ENCODE peak calls at places on chromosomes 1 and 21, in seven cellular contexts. One of them, this sample, is unnamed. For H3K4me1 and H3K27me3, the result is how much of the 10 kb centered on the place peaks cover.

GRCh38 chr1:93093332-93094006 is 14.4 kb downstream of the MTF2 start:
- DNase-seq in right lobe of liver: no peak
- DNase-seq in ovary: no peak
- DNase-seq in suprapubic skin: no peak
- DNase-seq in breast epithelium: no peak
- DNase-seq in stomach: no peak
- DNase-seq in adrenal gland: no peak
- DNase-seq in this sample: no peak

GRCh38 chr1:37574834-37575479 is 18.2 kb downstream of the DNALI1 start:
- DNase-seq in adrenal gland: no peak
- DNase-seq in suprapubic skin: no peak
- DNase-seq in right lobe of liver: no peak
- DNase-seq in ovary: no peak
- DNase-seq in stomach: no peak
- DNase-seq in breast epithelium: no peak
- DNase-seq in this sample: no peak

GRCh38 chr1:17567582-17567981 is 28.1 kb downstream of the ARHGEF10L start:
- DNase-seq in right lobe of liver: no peak
- DNase-seq in breast epithelium: no peak
- DNase-seq in ovary: peak
- DNase-seq in stomach: no peak
- DNase-seq in suprapubic skin: no peak
- DNase-seq in adrenal gland: peak
- DNase-seq in this sample: no peak

GRCh38 chr1:7519181-7519860 is 251.8 kb upstream of the VAMP3 start:
- DNase-seq in suprapubic skin: no peak
- DNase-seq in right lobe of liver: no peak
- DNase-seq in ovary: no peak
- DNase-seq in stomach: no peak
- DNase-seq in breast epithelium: no peak
- DNase-seq in adrenal gland: no peak
- DNase-seq in this sample: no peak

GRCh38 chr1:227333423-227333822 is 15.1 kb upstream of the CDC42BPA start:
- DNase-seq in suprapubic skin: no peak
- DNase-seq in breast epithelium: no peak
- DNase-seq in ovary: no peak
- DNase-seq in adrenal gland: no peak
- DNase-seq in stomach: no peak
- DNase-seq in right lobe of liver: no peak
- DNase-seq in this sample: no peak

GRCh38 chr1:6090288-6090687 is 44.6 kb downstream of the KCNAB2 start:
- DNase-seq in right lobe of liver: no peak
- DNase-seq in breast epithelium: no peak
- DNase-seq in suprapubic skin: no peak
- DNase-seq in ovary: no peak
- DNase-seq in stomach: no peak
- DNase-seq in adrenal gland: no peak
- DNase-seq in this sample: no peak

GRCh38 chr1:241888232-241888631 is 40.2 kb downstream of the EXO1 start:
- DNase-seq in suprapubic skin: no peak
- DNase-seq in right lobe of liver: no peak
- DNase-seq in stomach: no peak
- DNase-seq in breast epithelium: no peak
- DNase-seq in ovary: no peak
- DNase-seq in adrenal gland: no peak
- DNase-seq in this sample: no peak

GRCh38 chr1:108722292-108722691 is 9.6 kb downstream of the FNDC7 start:
- DNase-seq in ovary: no peak
- DNase-seq in breast epithelium: no peak
- DNase-seq in suprapubic skin: no peak
- DNase-seq in stomach: no peak
- DNase-seq in right lobe of liver: no peak
- DNase-seq in adrenal gland: no peak
- DNase-seq in this sample: no peak

GRCh38 chr1:228363686-228364067 is 43.0 kb downstream of the TRIM11 start:
- DNase-seq in suprapubic skin: no peak
- DNase-seq in right lobe of liver: peak
- DNase-seq in stomach: no peak
- DNase-seq in breast epithelium: no peak
- DNase-seq in ovary: peak
- DNase-seq in adrenal gland: peak
- DNase-seq in this sample: no peak

GRCh38 chr1:18191037-18191867 is 83.7 kb downstream of the IGSF21 start:
- DNase-seq in stomach: no peak
- DNase-seq in right lobe of liver: no peak
- DNase-seq in ovary: no peak
- DNase-seq in adrenal gland: no peak
- DNase-seq in suprapubic skin: no peak
- DNase-seq in breast epithelium: no peak
- DNase-seq in this sample: no peak

GRCh38 chr1:227257964-227258363 is 60.3 kb downstream of the CDC42BPA start:
- DNase-seq in suprapubic skin: no peak
- DNase-seq in adrenal gland: no peak
- DNase-seq in right lobe of liver: no peak
- DNase-seq in breast epithelium: no peak
- DNase-seq in ovary: no peak
- DNase-seq in stomach: no peak
- DNase-seq in this sample: no peak

GRCh38 chr1:181545385-181545784 is 62.1 kb downstream of the CACNA1E start:
- DNase-seq in breast epithelium: no peak
- DNase-seq in stomach: no peak
- DNase-seq in ovary: no peak
- DNase-seq in right lobe of liver: no peak
- DNase-seq in adrenal gland: no peak
- DNase-seq in suprapubic skin: no peak
- DNase-seq in this sample: no peak

GRCh38 chr1:235423214-235423652 is 56.0 kb downstream of the TBCE start:
- DNase-seq in adrenal gland: no peak
- DNase-seq in breast epithelium: no peak
- DNase-seq in ovary: no peak
- DNase-seq in right lobe of liver: no peak
- DNase-seq in stomach: no peak
- DNase-seq in suprapubic skin: no peak
- DNase-seq in this sample: no peak

GRCh38 chr1:68221971-68222355 is 10.4 kb downstream of the WLS start:
- DNase-seq in adrenal gland: no peak
- DNase-seq in breast epithelium: no peak
- DNase-seq in right lobe of liver: no peak
- DNase-seq in ovary: no peak
- DNase-seq in stomach: no peak
- DNase-seq in suprapubic skin: no peak
- DNase-seq in this sample: no peak

GRCh38 chr1:230292739-230293720 is 133.1 kb downstream of the PGBD5 start:
- DNase-seq in suprapubic skin: peak
- DNase-seq in stomach: no peak
- DNase-seq in breast epithelium: peak
- DNase-seq in adrenal gland: peak
- DNase-seq in right lobe of liver: no peak
- DNase-seq in ovary: no peak
- DNase-seq in this sample: no peak

GRCh38 chr1:41423511-41424191 is 60.8 kb downstream of the EDN2 start:
- DNase-seq in right lobe of liver: no peak
- DNase-seq in suprapubic skin: no peak
- DNase-seq in adrenal gland: peak
- DNase-seq in ovary: no peak
- DNase-seq in stomach: no peak
- DNase-seq in breast epithelium: no peak
- DNase-seq in this sample: no peak

GRCh38 chr1:40710581-40711315 is 19.2 kb downstream of the NFYC start:
- DNase-seq in suprapubic skin: no peak
- DNase-seq in adrenal gland: no peak
- DNase-seq in stomach: no peak
- DNase-seq in right lobe of liver: no peak
- DNase-seq in breast epithelium: no peak
- DNase-seq in ovary: no peak
- DNase-seq in this sample: no peak

GRCh38 chr1:45375104-45376090 is 35.2 kb upstream of the MUTYH start:
- DNase-seq in ovary: no peak
- DNase-seq in suprapubic skin: no peak
- DNase-seq in right lobe of liver: no peak
- DNase-seq in breast epithelium: no peak
- DNase-seq in stomach: no peak
- DNase-seq in adrenal gland: no peak
- DNase-seq in this sample: no peak

GRCh38 chr1:109171646-109172045 is 42.1 kb upstream of the SARS1 start:
- DNase-seq in ovary: no peak
- DNase-seq in adrenal gland: no peak
- DNase-seq in right lobe of liver: no peak
- DNase-seq in breast epithelium: no peak
- DNase-seq in stomach: no peak
- DNase-seq in suprapubic skin: no peak
- DNase-seq in this sample: no peak

GRCh38 chr1:221742555-221743415 is 896 bp upstream of the DUSP10 start:
- DNase-seq in suprapubic skin: peak
- DNase-seq in right lobe of liver: peak
- DNase-seq in ovary: peak
- DNase-seq in stomach: peak
- DNase-seq in adrenal gland: peak
- DNase-seq in breast epithelium: peak
- DNase-seq in this sample: peak

GRCh38 chr1:51859333-51859732 is 19.2 kb downstream of the NRDC start:
- DNase-seq in ovary: no peak
- DNase-seq in right lobe of liver: no peak
- DNase-seq in suprapubic skin: no peak
- DNase-seq in breast epithelium: no peak
- DNase-seq in adrenal gland: no peak
- DNase-seq in stomach: no peak
- DNase-seq in this sample: no peak
- TF ChIP-seq POLR2A in ovary: no peak
- TF ChIP-seq POLR2A in right lobe of liver: no peak
- TF ChIP-seq POLR2A in suprapubic skin: no peak
- TF ChIP-seq POLR2A in breast epithelium: no peak
- TF ChIP-seq POLR2A in adrenal gland: no peak
- TF ChIP-seq POLR2A in stomach: no peak
- TF ChIP-seq POLR2A in this sample: no peak

DNA sequence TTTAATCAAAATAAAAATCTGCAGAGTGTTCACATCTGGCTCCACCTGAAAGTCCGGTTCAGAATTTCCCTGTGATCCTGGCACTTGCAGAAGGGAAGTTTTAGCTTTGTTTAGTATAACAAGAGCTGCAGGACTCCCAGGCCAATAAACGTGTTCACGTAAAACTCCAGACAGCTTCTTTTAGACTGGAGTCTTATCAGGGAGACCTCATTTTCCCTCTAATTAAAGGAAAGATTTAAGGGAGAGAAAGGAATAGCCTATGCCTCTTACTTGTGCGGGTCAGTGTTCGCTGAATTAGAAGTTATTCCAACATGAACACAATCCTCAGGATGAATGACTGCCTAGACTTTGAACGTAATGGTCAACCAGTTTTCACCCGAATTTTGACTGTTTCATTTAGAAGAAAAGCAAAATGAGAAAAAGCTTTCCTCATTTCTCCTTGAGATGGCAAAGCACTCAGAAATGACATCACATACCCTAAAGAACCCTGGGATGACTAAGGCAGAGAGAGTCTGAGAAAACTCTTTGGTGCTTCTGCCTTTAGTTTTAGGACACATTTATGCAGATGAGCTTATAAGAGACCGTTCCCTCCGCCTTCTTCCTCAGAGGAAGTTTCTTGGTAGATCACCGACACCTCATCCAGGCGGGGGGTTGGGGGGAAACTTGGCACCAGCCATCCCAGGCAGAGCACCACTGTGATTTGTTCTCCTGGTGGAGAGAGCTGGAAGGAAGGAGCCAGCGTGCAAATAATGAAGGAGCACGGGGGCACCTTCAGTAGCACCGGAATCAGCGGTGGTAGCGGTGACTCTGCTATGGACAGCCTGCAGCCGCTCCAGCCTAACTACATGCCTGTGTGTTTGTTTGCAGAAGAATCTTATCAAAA is 202.1 kb upstream of the SGIP1 start:
- DNase-seq in stomach: peak
- DNase-seq in right lobe of liver: peak
- DNase-seq in suprapubic skin: no peak
- DNase-seq in ovary: peak
- DNase-seq in adrenal gland: peak
- DNase-seq in breast epithelium: no peak
- DNase-seq in this sample: no peak
- H3K4me1 ChIP-seq in stomach: under half
- H3K4me1 ChIP-seq in right lobe of liver: under half
- H3K4me1 ChIP-seq in suprapubic skin: under half
- H3K4me1 ChIP-seq in ovary: under half
- H3K4me1 ChIP-seq in adrenal gland: under half
- H3K4me1 ChIP-seq in breast epithelium: under half
- H3K4me1 ChIP-seq in this sample: half or more

DNA sequence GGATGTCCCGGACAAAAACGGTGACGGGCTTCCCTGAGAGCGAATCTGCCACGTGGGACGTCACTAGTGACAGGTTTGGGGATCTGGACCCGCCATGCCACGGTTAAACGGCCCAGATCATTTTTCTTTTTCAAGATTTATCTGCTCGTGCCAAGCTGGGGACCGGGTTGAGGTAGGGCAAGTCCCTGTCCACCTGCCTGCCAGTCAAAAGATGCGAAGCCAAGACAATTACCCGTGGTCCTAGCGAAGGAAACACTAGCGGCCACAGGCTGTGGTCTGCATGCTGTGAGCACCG is 904 bp upstream of the BATF3 start:
- DNase-seq in suprapubic skin: no peak
- DNase-seq in stomach: no peak
- DNase-seq in breast epithelium: no peak
- DNase-seq in adrenal gland: peak
- DNase-seq in right lobe of liver: no peak
- DNase-seq in ovary: no peak
- DNase-seq in this sample: no peak
- H3K27me3 ChIP-seq in suprapubic skin: under half
- H3K27me3 ChIP-seq in stomach: under half
- H3K27me3 ChIP-seq in breast epithelium: under half
- H3K27me3 ChIP-seq in adrenal gland: under half
- H3K27me3 ChIP-seq in right lobe of liver: under half
- H3K27me3 ChIP-seq in ovary: under half
- H3K27me3 ChIP-seq in this sample: under half

GRCh38 chr1:204494281-204495077 is at the start of gene PIK3C2B:
- DNase-seq in stomach: peak
- DNase-seq in ovary: peak
- DNase-seq in suprapubic skin: peak
- DNase-seq in breast epithelium: peak
- DNase-seq in right lobe of liver: peak
- DNase-seq in adrenal gland: peak
- DNase-seq in this sample: no peak
- TF ChIP-seq POLR2A in stomach: peak
- TF ChIP-seq POLR2A in ovary: peak
- TF ChIP-seq POLR2A in suprapubic skin: peak
- TF ChIP-seq POLR2A in breast epithelium: no peak
- TF ChIP-seq POLR2A in right lobe of liver: peak
- TF ChIP-seq POLR2A in adrenal gland: peak
- TF ChIP-seq POLR2A in this sample: no peak

DNA sequence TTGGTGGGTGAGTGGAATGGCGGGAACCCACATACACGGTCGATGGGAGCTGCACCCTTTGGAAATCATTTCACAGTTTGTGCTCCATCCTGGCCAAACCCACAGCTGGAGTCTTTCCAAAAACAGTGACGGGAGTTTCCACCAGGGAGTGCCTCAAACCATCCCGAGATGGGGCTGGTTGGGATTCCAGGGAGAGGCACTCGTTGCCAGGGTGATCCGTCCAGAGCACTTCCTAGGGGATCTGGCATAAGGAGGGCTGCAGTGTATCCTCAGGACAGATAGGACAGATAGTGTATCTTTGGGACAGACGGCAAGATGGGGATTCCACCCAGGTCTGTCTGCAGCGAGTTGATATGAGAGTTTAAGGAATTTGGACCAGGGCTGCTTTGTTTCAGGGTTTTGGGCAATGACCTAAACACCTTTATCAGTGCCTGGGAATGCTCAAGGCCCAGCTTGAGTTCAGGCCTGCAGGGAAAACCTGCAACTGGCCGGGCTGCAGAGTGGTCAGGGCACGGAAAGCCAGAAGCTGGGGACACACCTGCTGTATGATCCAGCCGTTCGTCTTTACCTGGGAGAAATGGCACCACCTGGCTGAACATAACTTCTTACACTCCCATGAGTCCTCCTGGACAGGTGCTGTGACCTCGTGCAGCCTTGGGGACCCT is 3.4 kb upstream of the POFUT2 start:
- DNase-seq in stomach: peak
- DNase-seq in right lobe of liver: no peak
- DNase-seq in breast epithelium: peak
- DNase-seq in suprapubic skin: peak
- DNase-seq in adrenal gland: peak
- DNase-seq in ovary: peak
- DNase-seq in this sample: no peak
- H3K4me1 ChIP-seq in stomach: under half
- H3K4me1 ChIP-seq in right lobe of liver: under half
- H3K4me1 ChIP-seq in breast epithelium: under half
- H3K4me1 ChIP-seq in suprapubic skin: half or more
- H3K4me1 ChIP-seq in adrenal gland: half or more
- H3K4me1 ChIP-seq in ovary: under half
- H3K4me1 ChIP-seq in this sample: under half

This sample was measured in esophagus squamous epithelium.